ENCODE peak calls at places on chromosomes 3 and 15, in four cellular contexts. J is HCT116, W is HepG2, X is K562. G is an unnamed sample.
A peak's percentile ranks its signal among the peaks of the same experiment; 100 is the strongest.

GRCh38 chr3:51716805-51717204 is 9.9 kb downstream of the GRM2 start:
- DNase-seq in W (no peak), X (no peak), J (no peak), G (no peak)

GRCh38 chr3:112097378-112097777 is 11.2 kb downstream of the C3orf52 start:
- DNase-seq in J (peak; percentile 91), W (peak; percentile 48), X (peak; percentile 16), G (peak; percentile 99)

GRCh38 chr3:106397004-106397403 is 528.2 kb upstream of the CBLB start:
- DNase-seq in X (no peak), W (no peak), J (no peak), G (no peak)

GRCh38 chr15:68768321-68768720 is 52.4 kb downstream of the ANP32A start:
- DNase-seq in X (no peak), J (no peak), W (no peak), G (peak; percentile 46)

GRCh38 chr3:153219147-153219546 is 57.1 kb downstream of the RAP2B start:
- DNase-seq in W (no peak), J (no peak), X (no peak), G (no peak)

GRCh38 chr3:169964176-169964575 is 2.4 kb upstream of the SEC62 start:
- DNase-seq in J (no peak), X (no peak), W (no peak), G (no peak)

GRCh38 chr3:198043149-198043548 is 83.1 kb downstream of the LMLN start:
- DNase-seq in J (no peak), X (no peak), W (no peak), G (no peak)

GRCh38 chr3:37765591-37766219 is 96.0 kb upstream of the CTDSPL start:
- DNase-seq in X (peak; percentile 81), J (no peak), W (no peak), G (no peak)

GRCh38 chr3:43729707-43730399 is 39.1 kb downstream of the ABHD5 start:
- DNase-seq in W (no peak), X (no peak), J (no peak), G (no peak)

GRCh38 chr3:178325330-178325729 is 210.9 kb upstream of the KCNMB2 start:
- DNase-seq in W (no peak), J (no peak), X (no peak), G (no peak)

GRCh38 chr3:73653877-73654276 is 29.1 kb upstream of the PDZRN3 start:
- DNase-seq in W (no peak), X (no peak), J (no peak), G (no peak)

GRCh38 chr15:25741253-25741575 is 121.9 kb downstream of the ATP10A start:
- DNase-seq in J (no peak), X (no peak), W (no peak), G (no peak)

GRCh38 chr3:37580237-37580636 is 281.4 kb upstream of the CTDSPL start:
- DNase-seq in X (no peak), W (no peak), J (no peak), G (no peak)

GRCh38 chr15:62107561-62108110 is 40.9 kb downstream of the C2CD4A start:
- DNase-seq in J (no peak), X (no peak), W (no peak), G (no peak)

GRCh38 chr3:57896691-57897090 is 111.5 kb upstream of the FLNB start:
- DNase-seq in X (no peak), J (no peak), W (no peak), G (no peak)

GRCh38 chr3:69420781-69421520 is 35.1 kb upstream of the FRMD4B start:
- DNase-seq in J (no peak), W (no peak), X (no peak), G (no peak)

GRCh38 chr3:93934366-93935046 is 39.2 kb downstream of the PROS1 start:
- DNase-seq in J (no peak), X (no peak), W (no peak), G (no peak)

GRCh38 chr3:94564247-94564646 is 501.4 kb downstream of the NSUN3 start:
- DNase-seq in X (no peak), W (no peak), J (no peak), G (no peak)

GRCh38 chr3:173733029-173733652 is 335.6 kb downstream of the NLGN1 start:
- DNase-seq in X (no peak), W (peak; percentile 12), J (peak; percentile 19), G (no peak)

GRCh38 chr3:46962427-46962826 is 14.1 kb downstream of the CCDC12 start:
- DNase-seq in W (no peak), J (no peak), X (no peak), G (no peak)

GRCh38 chr3:39178553-39178952 is 13.8 kb downstream of the XIRP1 start:
- DNase-seq in J (no peak), W (no peak), X (no peak), G (no peak)

GRCh38 chr3:13078158-13078905 is 5.1 kb upstream of the IQSEC1 start:
- DNase-seq in W (no peak), J (no peak), X (no peak), G (no peak)

GRCh38 chr3:150787741-150788370 is 24.9 kb upstream of the SIAH2 start:
- DNase-seq in X (peak; percentile 73), J (peak; percentile 69), W (peak; percentile 53), G (no peak)

GRCh38 chr3:90184861-90185260 is 1077.4 kb downstream of the EPHA3 start:
- DNase-seq in J (no peak), W (no peak), X (no peak), G (no peak)

GRCh38 chr15:59174846-59175831 is 31.5 kb upstream of the LDHAL6B start:
- DNase-seq in X (peak; percentile 64), W (peak; percentile 47), J (peak; percentile 74), G (peak; percentile 32)

GRCh38 chr3:4417449-4417848 is 49.6 kb downstream of the SUMF1 start:
- DNase-seq in J (no peak), W (no peak), X (no peak), G (no peak)

GRCh38 chr3:132332082-132332964 is 15.1 kb downstream of the ACP3 start:
- DNase-seq in X (no peak), W (no peak), J (no peak), G (no peak)

GRCh38 chr3:69085543-69086132 is 901 bp downstream of the ARL6IP5 start:
- DNase-seq in W (no peak), J (no peak), X (peak; percentile 15), G (no peak)

GRCh38 chr3:10549617-10550228 is 44.3 kb upstream of the ATP2B2 start:
- DNase-seq in W (no peak), J (no peak), X (no peak), G (no peak)

GRCh38 chr15:48451736-48452135 is 120.5 kb downstream of the DUT start:
- DNase-seq in X (no peak), W (no peak), J (no peak), G (no peak)

GRCh38 chr15:74317820-74318375 is 49.5 kb downstream of the CYP11A1 start:
- DNase-seq in W (no peak), J (no peak), X (no peak), G (no peak)

GRCh38 chr15:38066612-38067011 is 132.2 kb downstream of the TMCO5A start:
- DNase-seq in W (no peak), J (no peak), X (no peak), G (no peak)

GRCh38 chr3:46318207-46318606 is 35.7 kb upstream of the CCR2 start:
- DNase-seq in J (no peak), W (no peak), X (no peak), G (no peak)

GRCh38 chr3:78317774-78318173 is 1277.9 kb downstream of the ROBO2 start:
- DNase-seq in X (no peak), W (no peak), J (no peak), G (no peak)

GRCh38 chr3:54122802-54123537 is 618 bp downstream of the CACNA2D3 start:
- DNase-seq in J (no peak), X (no peak), W (no peak), G (no peak)
- H3K27me3 ChIP-seq in J (peaks cover 26% of the 10 kb centered on the region), X (no peaks in the 10 kb centered on the region), W (peaks cover 55% of the 10 kb centered on the region), G (peaks cover 21% of the 10 kb centered on the region)

DNA sequence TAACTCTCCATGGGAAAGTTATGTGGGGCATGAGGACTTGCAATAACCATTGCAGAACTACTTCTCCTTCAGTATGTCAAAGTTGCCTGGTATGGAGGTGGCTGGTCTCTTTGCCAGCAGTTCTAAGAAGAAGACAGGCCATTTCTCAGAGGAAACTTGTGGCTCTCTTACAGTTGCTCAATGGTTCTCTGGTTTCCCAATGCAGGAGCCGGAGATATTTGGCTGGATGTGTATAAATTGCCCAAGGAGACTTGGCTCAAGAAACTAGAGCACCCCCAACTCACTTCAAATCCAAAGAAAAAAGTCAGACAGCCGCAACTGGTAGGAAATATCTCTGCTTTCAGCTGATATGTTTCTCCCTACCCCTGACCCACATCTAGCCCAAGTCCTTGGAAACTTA is 24.2 kb downstream of the WDR93 start:
- DNase-seq in W (no peak), J (no peak), X (no peak), G (no peak)
- TF ChIP-seq TCF7L2 in W (no peak), J (no peak), X (no peak), G (no peak)

GRCh38 chr15:43280996-43281395 is 14.3 kb upstream of the TGM5 start:
- DNase-seq in W (no peak), X (no peak), J (no peak), G (no peak)

GRCh38 chr15:43285609-43286037 is 18.9 kb upstream of the TGM5 start:
- DNase-seq in X (peak; percentile 74), J (peak; percentile 56), W (peak; percentile 71), G (peak; percentile 67)

GRCh38 chr15:43279496-43279895 is 12.8 kb upstream of the TGM5 start:
- DNase-seq in J (no peak), W (no peak), X (no peak), G (no peak)

GRCh38 chr15:43278869-43279268 is 12.1 kb upstream of the TGM5 start:
- DNase-seq in J (no peak), W (no peak), X (no peak), G (no peak)

GRCh38 chr15:43281926-43282602 is 15.3 kb upstream of the TGM5 start:
- DNase-seq in X (no peak), W (no peak), J (no peak), G (no peak)
- H3K27me3 ChIP-seq in X (peaks cover 40% of the 10 kb centered on the region), W (peaks cover 52% of the 10 kb centered on the region), J (peaks cover under 1% of the 10 kb centered on the region), G (no peaks in the 10 kb centered on the region)

DNA sequence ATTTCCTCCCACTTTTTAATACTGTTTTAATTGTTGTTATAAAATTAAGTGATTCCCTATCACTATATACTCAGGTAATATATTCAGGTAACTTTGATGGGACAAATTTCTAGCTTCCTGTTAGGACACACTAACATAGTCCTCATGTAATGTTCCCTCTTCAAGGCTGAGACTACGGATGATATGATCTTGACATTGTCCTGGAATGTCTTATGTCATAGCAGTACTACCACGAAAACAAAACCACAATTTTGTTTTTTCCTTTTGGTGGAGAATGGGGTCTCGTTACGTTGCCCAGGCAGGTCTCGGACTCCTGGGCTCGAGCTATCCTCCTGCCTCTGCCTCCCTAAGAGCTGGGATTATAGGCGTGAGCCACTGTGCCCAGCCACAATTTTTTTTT is 26.8 kb upstream of the IP6K2 start:
- DNase-seq in X (peak; percentile 16), W (no peak), J (no peak), G (no peak)
- TF ChIP-seq TCF7L2 in X (no peak), W (no peak), J (no peak), G (no peak)